ENCODE peak calls at places on chromosomes 1 and 21, in nine cellular contexts. V, E, Q, I, M, O, Z, F and H are unnamed samples.

GRCh38 chr1:17023573-17023972 is 11.8 kb upstream of the ATP13A2 start:
- DNase-seq in V (no peak), E (no peak), Q (no peak), I (no peak), M (no peak), O (no peak), Z (no peak), F (no peak), H (no peak)

GRCh38 chr1:54114001-54114400 is 38.8 kb downstream of the CDCP2 start:
- DNase-seq in V (no peak), E (no peak), Q (no peak), I (no peak), M (no peak), O (no peak), Z (no peak), F (no peak), H (no peak)

GRCh38 chr21:17461014-17461413 is 51.8 kb upstream of the CXADR start:
- DNase-seq in V (no peak), E (peak), Q (no peak), I (peak), M (no peak), O (peak), Z (no peak), F (no peak), H (no peak)

GRCh38 chr1:151146416-151147131 is at the start of gene SEMA6C:
- DNase-seq in V (peak), E (no peak), Q (peak), I (peak), M (peak), O (peak), Z (peak), F (peak), H (peak)

GRCh38 chr1:10430216-10431064 is at the start of gene CENPS:
- DNase-seq in V (peak), E (peak), Q (peak), I (peak), M (peak), O (peak), Z (peak), F (peak), H (peak)

GRCh38 chr1:150420560-150421265 is 56.8 kb downstream of the RPRD2 start:
- DNase-seq in V (no peak), E (no peak), Q (no peak), I (no peak), M (peak), O (no peak), Z (no peak), F (no peak), H (no peak)

GRCh38 chr1:201714542-201715276 is 114.2 kb upstream of the IPO9 start:
- DNase-seq in V (no peak), E (peak), Q (no peak), I (peak), M (peak), O (peak), Z (no peak), F (peak), H (peak)

GRCh38 chr1:245480393-245481120 is 325.8 kb downstream of the KIF26B start:
- DNase-seq in V (no peak), E (no peak), Q (no peak), I (no peak), M (no peak), O (no peak), Z (no peak), F (no peak), H (no peak)

GRCh38 chr1:26697978-26698849 is 2.4 kb downstream of the ARID1A start:
- DNase-seq in V (no peak), E (peak), Q (peak), I (peak), M (peak), O (peak), Z (peak), F (peak), H (peak)

GRCh38 chr1:194161591-194161990 is 975.2 kb upstream of the B3GALT2 start:
- DNase-seq in V (no peak), E (no peak), Q (no peak), I (no peak), M (no peak), O (no peak), Z (no peak), F (no peak), H (no peak)

GRCh38 chr1:76070538-76070937 is 4.0 kb upstream of the ST6GALNAC3 start:
- DNase-seq in V (no peak), E (no peak), Q (no peak), I (no peak), M (no peak), O (no peak), Z (no peak), F (no peak), H (no peak)

GRCh38 chr1:76075188-76075489 is 593 bp downstream of the ST6GALNAC3 start:
- DNase-seq in V (no peak), E (no peak), Q (no peak), I (no peak), M (no peak), O (no peak), Z (no peak), F (no peak), H (no peak)

GRCh38 chr1:76073471-76073870 is 1.1 kb upstream of the ST6GALNAC3 start:
- DNase-seq in V (no peak), E (peak), Q (no peak), I (no peak), M (no peak), O (no peak), Z (no peak), F (no peak), H (no peak)

GRCh38 chr1:76075877-76076276 is 1.3 kb downstream of the ST6GALNAC3 start:
- DNase-seq in V (no peak), E (no peak), Q (no peak), I (no peak), M (no peak), O (no peak), Z (peak), F (peak), H (no peak)

DNA sequence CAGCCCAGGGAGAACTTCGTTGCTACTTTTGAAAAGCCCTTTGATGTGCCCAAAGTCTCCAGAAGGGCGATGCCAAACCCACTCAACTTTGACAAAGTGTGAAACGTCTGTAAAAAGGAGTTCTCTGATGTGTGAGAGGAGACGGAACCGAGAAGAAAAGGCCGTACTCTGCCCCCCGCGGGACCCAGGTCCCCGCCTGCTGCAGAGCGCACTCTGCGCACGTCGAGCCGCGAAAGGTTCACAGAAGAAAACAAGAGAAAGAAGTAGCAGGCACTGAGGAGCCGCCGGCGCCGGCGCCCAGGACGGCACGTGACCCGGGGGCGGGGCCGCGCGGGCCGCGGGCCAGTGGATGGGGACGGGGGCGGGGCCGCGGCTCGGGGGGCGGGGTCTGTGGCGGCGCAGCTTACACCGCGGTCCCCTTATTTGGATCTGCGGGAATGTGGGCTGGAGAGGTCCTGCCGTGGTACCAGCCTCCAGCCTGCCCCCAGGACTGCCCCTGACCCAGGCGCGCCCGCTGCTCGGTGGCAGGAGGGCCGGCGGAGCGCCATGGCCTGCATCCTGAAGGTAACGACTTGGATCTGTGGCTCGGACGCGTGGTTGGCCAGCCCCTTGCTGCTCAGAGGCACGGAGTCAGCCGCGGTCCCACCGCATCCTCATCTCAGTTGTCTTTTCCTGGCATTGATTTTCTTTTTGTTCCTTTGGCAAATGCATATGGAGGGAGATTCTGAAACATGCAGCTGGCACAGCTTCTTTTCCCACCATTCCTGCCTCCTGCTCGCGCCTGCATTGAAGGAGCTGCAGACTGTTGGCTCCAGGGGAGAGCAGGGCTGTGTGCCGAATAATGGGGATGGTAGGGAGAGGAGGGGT is at the start of gene ST6GALNAC3:
- DNase-seq in V (peak), E (no peak), Q (peak), I (peak), M (peak), O (peak), Z (peak), F (no peak), H (peak)
- TF ChIP-seq CTCF in V (no peak), E (no peak), Q (no peak), I (no peak), M (no peak), O (no peak), Z (no peak), F (no peak), H (no peak)

GRCh38 chr1:109930252-109930993 is 19.8 kb downstream of the CSF1 start:
- DNase-seq in V (no peak), E (no peak), Q (no peak), I (peak), M (no peak), O (no peak), Z (no peak), F (no peak), H (no peak)
- TF ChIP-seq CTCF in V (no peak), E (no peak), Q (no peak), I (no peak), M (no peak), O (no peak), Z (peak), F (no peak), H (no peak)

GRCh38 chr21:24023936-24024335 is 1583.3 kb downstream of the MRPL39 start:
- DNase-seq in V (no peak), E (no peak), Q (no peak), I (no peak), M (peak), O (no peak), Z (no peak), F (no peak), H (no peak)

GRCh38 chr21:24023402-24023801 is 1583.9 kb downstream of the MRPL39 start:
- DNase-seq in V (no peak), E (no peak), Q (no peak), I (no peak), M (no peak), O (no peak), Z (no peak), F (no peak), H (no peak)

DNA sequence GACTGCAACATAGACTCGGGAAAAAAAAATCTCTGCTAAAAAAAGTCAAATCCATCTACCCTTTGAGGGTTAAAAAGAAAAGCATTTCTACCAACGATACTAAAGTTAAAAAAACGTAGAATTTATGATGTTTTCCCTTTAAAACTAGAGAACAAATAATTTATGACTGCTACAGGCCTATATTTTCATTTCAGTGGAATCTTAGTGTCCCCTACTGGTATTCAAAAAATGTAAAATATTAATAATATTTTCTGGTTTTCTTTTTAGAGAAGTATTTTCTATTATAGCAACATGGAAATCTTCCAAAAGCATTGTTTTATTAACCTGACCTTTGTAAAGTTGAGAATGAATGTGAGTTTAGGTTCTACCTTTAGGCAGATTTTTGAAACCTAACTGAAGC is 1582.2 kb downstream of the MRPL39 start:
- DNase-seq in V (no peak), E (no peak), Q (no peak), I (no peak), M (no peak), O (no peak), Z (no peak), F (no peak), H (no peak)
- TF ChIP-seq CTCF in V (no peak), E (no peak), Q (no peak), I (no peak), M (peak), O (no peak), Z (no peak), F (no peak), H (no peak)

DNA sequence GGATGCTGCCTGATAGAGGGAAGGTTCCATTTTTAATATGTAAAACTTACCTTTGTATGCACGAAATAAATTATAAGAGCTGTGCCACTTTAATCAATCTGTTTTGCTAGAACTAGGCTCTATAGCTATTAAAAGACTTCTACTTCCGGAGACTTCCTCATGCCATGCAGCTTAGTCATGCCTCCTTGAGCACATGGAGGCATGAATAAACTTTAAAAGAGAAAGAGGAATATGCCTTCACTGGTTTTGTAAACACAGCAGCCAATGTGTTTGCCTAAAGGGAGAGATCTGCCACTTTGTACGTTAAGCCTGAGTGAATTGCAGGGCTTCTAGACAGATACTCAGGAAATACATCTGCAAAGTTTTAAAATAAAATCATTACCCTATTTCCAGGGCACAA is 604.6 kb downstream of the LRRIQ3 start:
- DNase-seq in V (no peak), E (no peak), Q (no peak), I (peak), M (no peak), O (no peak), Z (no peak), F (peak), H (no peak)
- TF ChIP-seq CTCF in V (no peak), E (no peak), Q (no peak), I (no peak), M (no peak), O (no peak), Z (no peak), F (no peak), H (no peak)

DNA sequence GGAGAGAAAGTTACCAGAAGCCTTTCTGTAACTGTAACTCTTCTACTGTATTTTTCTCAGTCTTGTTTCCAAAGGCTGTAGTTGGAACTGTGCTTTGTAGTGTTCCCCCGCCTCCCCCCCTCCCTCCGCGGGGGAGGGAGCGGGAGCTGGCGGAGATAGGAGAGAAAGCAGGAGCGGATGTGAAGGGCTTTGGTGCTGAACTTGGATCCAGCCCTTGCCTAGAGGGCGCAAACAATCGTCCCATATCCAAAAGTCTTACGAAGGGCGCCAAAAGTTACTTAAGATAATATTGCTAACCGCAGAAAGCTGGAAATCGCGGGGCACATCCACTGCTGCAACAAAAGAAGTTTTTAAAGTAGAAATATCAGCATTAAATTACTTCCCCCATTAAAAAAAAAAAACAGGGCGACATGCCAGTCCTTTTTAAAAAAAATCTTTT is 2.4 kb upstream of the NFIA start:
- DNase-seq in V (peak), E (peak), Q (peak), I (peak), M (peak), O (peak), Z (no peak), F (peak), H (no peak)
- TF ChIP-seq CTCF in V (no peak), E (peak), Q (no peak), I (peak), M (peak), O (no peak), Z (no peak), F (peak), H (no peak)